ENCODE peak calls at places on chromosomes 6 and 20, in eight cellular contexts. N is tibial artery; F is lung; L is A549; B is prostate gland; A is CD8-positive, alpha-beta memory T cell; D is effector memory CD4-positive, alpha-beta T cell; Y is foreskin keratinocyte. C is an unnamed sample.
A peak's percentile ranks its signal among the peaks of the same experiment; 100 is the strongest.

GRCh38 chr6:17281497-17282481 is 628 bp downstream of the RBM24 start:
- DNase-seq in N (no peak), F (no peak), L (no peak), B (no peak), A (no peak), D (no peak), Y (no peak), C (peak; percentile 8)

GRCh38 chr6:27866370-27867050 is 45.7 kb downstream of the OR2B2 start:
- DNase-seq in N (no peak), F (no peak), L (no peak), B (no peak), A (peak; percentile 31), D (peak; percentile 28), Y (peak; percentile 87), C (no peak)

GRCh38 chr6:149325648-149326236 is 8.2 kb downstream of the TAB2 start:
- DNase-seq in N (no peak), F (no peak), L (no peak), B (no peak), A (no peak), D (no peak), Y (no peak), C (no peak)

GRCh38 chr6:112282217-112282616 is 27.9 kb upstream of the LAMA4 start:
- DNase-seq in N (peak; percentile 59), F (peak; percentile 43), L (no peak), B (no peak), A (no peak), D (no peak), Y (peak; percentile 61), C (no peak)

GRCh38 chr6:136181858-136182257 is 68.3 kb downstream of the MTFR2 start:
- DNase-seq in N (no peak), F (no peak), L (no peak), B (no peak), A (no peak), D (no peak), Y (no peak), C (no peak)

GRCh38 chr6:125114248-125114858 is 39.2 kb upstream of the TPD52L1 start:
- DNase-seq in N (peak; percentile 82), F (no peak), L (peak; percentile 15), B (peak; percentile 44), A (no peak), D (peak; percentile 26), Y (peak; percentile 27), C (peak; percentile 68)

GRCh38 chr6:159106627-159107241 is 61.9 kb upstream of the TAGAP start:
- DNase-seq in N (no peak), F (peak; percentile 91), L (peak; percentile 30), B (peak; percentile 50), A (peak; percentile 82), D (peak; percentile 87), Y (peak; percentile 69), C (peak; percentile 87)

GRCh38 chr6:135054575-135055498 is at the start of gene HBS1L:
- DNase-seq in N (peak; percentile 97), F (peak; percentile 97), L (peak; percentile 68), B (peak; percentile 94), A (peak; percentile 96), D (peak; percentile 96), Y (peak; percentile 92), C (peak; percentile 97)

GRCh38 chr6:134805163-134805562 is 144.7 kb downstream of the ALDH8A1 start:
- DNase-seq in N (no peak), F (no peak), L (no peak), B (no peak), A (no peak), D (no peak), Y (no peak), C (peak; percentile 10)

GRCh38 chr6:137240168-137240567 is 21.0 kb upstream of the IFNGR1 start:
- DNase-seq in N (peak; percentile 80), F (peak; percentile 59), L (no peak), B (no peak), A (no peak), D (no peak), Y (peak; percentile 90), C (peak; percentile 19)

GRCh38 chr20:35055445-35056276 is 36.9 kb downstream of the TRPC4AP start:
- DNase-seq in N (no peak), F (no peak), L (no peak), B (no peak), A (no peak), D (no peak), Y (no peak), C (no peak)

GRCh38 chr20:62043131-62043914 is 22.4 kb downstream of the TAF4 start:
- DNase-seq in N (no peak), F (no peak), L (no peak), B (no peak), A (no peak), D (no peak), Y (peak; percentile 18), C (no peak)

GRCh38 chr6:159718634-159719033 is 8.7 kb upstream of the WTAP start:
- DNase-seq in N (no peak), F (no peak), L (no peak), B (no peak), A (no peak), D (no peak), Y (no peak), C (no peak)

GRCh38 chr6:131923356-131923755 is 27.8 kb downstream of the CCN2 start:
- DNase-seq in N (no peak), F (peak; percentile 69), L (no peak), B (peak; percentile 30), A (no peak), D (no peak), Y (peak; percentile 49), C (peak; percentile 70)

GRCh38 chr20:22684072-22684762 is 99.8 kb upstream of the FOXA2 start:
- DNase-seq in N (peak; percentile 69), F (peak; percentile 77), L (peak; percentile 71), B (peak; percentile 60), A (no peak), D (no peak), Y (peak; percentile 50), C (peak; percentile 74)

GRCh38 chr6:114830515-114830914 is 487.7 kb upstream of the HS3ST5 start:
- DNase-seq in N (no peak), F (no peak), L (no peak), B (no peak), A (no peak), D (no peak), Y (no peak), C (no peak)

GRCh38 chr6:3789018-3789895 is 37.7 kb upstream of the PXDC1 start:
- DNase-seq in N (no peak), F (no peak), L (no peak), B (no peak), A (no peak), D (no peak), Y (no peak), C (no peak)

GRCh38 chr6:25743868-25744267 is 10.7 kb upstream of the SLC17A4 start:
- DNase-seq in N (no peak), F (no peak), L (no peak), B (no peak), A (no peak), D (no peak), Y (no peak), C (no peak)

GRCh38 chr20:32296874-32297420 is 19.5 kb downstream of the KIF3B start:
- DNase-seq in N (no peak), F (no peak), L (no peak), B (no peak), A (no peak), D (no peak), Y (no peak), C (no peak)

GRCh38 chr6:100454571-100455229 is 10.0 kb downstream of the SIM1 start:
- DNase-seq in N (no peak), F (no peak), L (no peak), B (no peak), A (no peak), D (no peak), Y (no peak), C (no peak)
- H3K27ac ChIP-seq in N (no peak overlapping the region), F (no peak overlapping the region), L (no peak overlapping the region), B (no peak overlapping the region), A (no peak overlapping the region), D (no peak overlapping the region), Y (no peak overlapping the region), C (peak overlapping the region; percentile 73)

DNA sequence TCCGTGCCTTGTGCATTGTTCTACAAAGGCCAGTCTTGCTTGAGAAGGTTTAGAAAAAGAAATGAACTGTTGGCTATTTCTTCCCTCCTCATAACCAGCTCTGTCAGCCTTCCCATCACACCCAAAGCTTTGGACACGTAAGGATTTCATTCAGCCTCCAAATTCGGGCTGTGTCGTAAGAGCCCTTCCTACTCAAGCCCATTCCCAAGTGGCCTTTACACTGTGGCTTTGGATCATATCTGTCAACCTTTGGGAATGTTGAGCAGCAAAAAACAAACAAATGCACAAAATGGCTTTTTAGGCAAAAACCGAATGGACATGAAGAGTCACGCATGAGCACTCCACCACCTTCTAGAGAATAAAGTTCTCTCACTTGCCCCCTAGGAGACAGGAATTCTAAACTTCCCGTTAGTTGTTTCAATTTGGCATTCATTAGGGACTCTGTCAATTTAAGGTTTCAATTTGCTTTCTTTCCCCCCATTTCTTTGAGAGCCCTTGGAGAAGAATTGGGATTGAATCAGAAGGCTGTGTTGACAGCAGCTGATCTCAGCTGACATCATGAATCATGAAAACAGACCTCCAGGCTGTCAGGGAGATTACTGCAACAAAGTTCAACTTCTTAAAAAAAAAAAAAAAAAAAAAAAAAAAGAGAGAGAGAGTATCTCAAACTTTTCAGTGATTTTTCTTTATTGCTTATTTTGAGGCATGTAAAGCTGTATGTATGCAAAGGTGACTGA is 110.4 kb downstream of the BCAS1 start:
- DNase-seq in N (peak; percentile 59), F (no peak), L (no peak), B (no peak), A (no peak), D (no peak), Y (no peak), C (no peak)
- H3K27ac ChIP-seq in N (no peak overlapping the region), F (no peak overlapping the region), L (no peak overlapping the region), B (no peak overlapping the region), A (no peak overlapping the region), D (no peak overlapping the region), Y (no peak overlapping the region), C (no peak overlapping the region)

DNA sequence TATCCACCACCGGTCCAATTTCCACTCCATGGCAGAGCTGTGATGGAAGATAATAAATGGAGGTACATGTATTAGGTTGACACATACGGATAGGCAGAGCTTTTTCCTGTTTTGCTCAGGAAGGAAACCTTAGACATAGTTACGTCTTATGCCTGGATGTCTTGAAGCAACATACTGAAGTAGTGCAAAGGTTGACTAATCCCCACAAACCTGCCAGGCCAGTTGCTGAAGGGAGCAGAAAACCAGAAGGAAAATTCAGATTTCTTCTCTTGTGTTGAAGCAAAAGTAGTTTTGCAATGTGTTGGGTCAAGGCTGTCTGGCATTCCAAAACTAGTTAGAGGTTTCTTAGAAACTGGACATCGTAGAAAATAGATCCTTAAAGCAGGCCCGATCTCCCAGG is 68.7 kb downstream of the PHACTR1 start:
- DNase-seq in N (no peak), F (no peak), L (no peak), B (no peak), A (no peak), D (no peak), Y (peak; percentile 8), C (no peak)
- H3K27ac ChIP-seq in N (no peak overlapping the region), F (no peak overlapping the region), L (no peak overlapping the region), B (no peak overlapping the region), A (no peak overlapping the region), D (no peak overlapping the region), Y (no peak overlapping the region), C (no peak overlapping the region)

GRCh38 chr6:41429506-41430504 is 94.4 kb downstream of the NCR2 start:
- DNase-seq in N (no peak), F (no peak), L (no peak), B (no peak), A (no peak), D (no peak), Y (no peak), C (no peak)
- H3K27ac ChIP-seq in N (peak overlapping the region; percentile 81), F (no peak overlapping the region), L (peak overlapping the region; percentile 72), B (peak overlapping the region; percentile 2), A (no peak overlapping the region), D (no peak overlapping the region), Y (no peak overlapping the region), C (no peak overlapping the region)